ENCODE peak calls at places on chromosomes 7 and 10, in four cellular contexts. One of them, this sample, is unnamed. For H3K4me1, the result is how much of the 10 kb centered on the place peaks cover.

GRCh38 chr7:63925262-63925625 is 73.4 kb upstream of the ZNF722 start:
- DNase-seq in CD8-positive, alpha-beta memory T cell: no peak
- DNase-seq in cardiac muscle cell: no peak
- DNase-seq in tibial artery: no peak
- DNase-seq in this sample: no peak

GRCh38 chr10:110016037-110016436 is 8.3 kb downstream of the ADD3 start:
- DNase-seq in tibial artery: no peak
- DNase-seq in cardiac muscle cell: peak
- DNase-seq in CD8-positive, alpha-beta memory T cell: no peak
- DNase-seq in this sample: no peak

GRCh38 chr10:114336823-114337509 is 67.3 kb downstream of the AFAP1L2 start:
- DNase-seq in cardiac muscle cell: no peak
- DNase-seq in CD8-positive, alpha-beta memory T cell: no peak
- DNase-seq in tibial artery: no peak
- DNase-seq in this sample: no peak

GRCh38 chr7:155815332-155816191 is 3.3 kb upstream of the SHH start:
- DNase-seq in tibial artery: no peak
- DNase-seq in CD8-positive, alpha-beta memory T cell: no peak
- DNase-seq in cardiac muscle cell: peak
- DNase-seq in this sample: no peak

GRCh38 chr7:73628504-73628903 is 4.2 kb upstream of the MLXIPL start:
- DNase-seq in tibial artery: no peak
- DNase-seq in CD8-positive, alpha-beta memory T cell: no peak
- DNase-seq in cardiac muscle cell: no peak
- DNase-seq in this sample: no peak

GRCh38 chr7:151137841-151138540 is 29.5 kb downstream of the GBX1 start:
- DNase-seq in CD8-positive, alpha-beta memory T cell: no peak
- DNase-seq in tibial artery: no peak
- DNase-seq in cardiac muscle cell: peak
- DNase-seq in this sample: no peak

GRCh38 chr7:155576900-155577508 is 30.6 kb upstream of the CNPY1 start:
- DNase-seq in CD8-positive, alpha-beta memory T cell: no peak
- DNase-seq in tibial artery: no peak
- DNase-seq in cardiac muscle cell: no peak
- DNase-seq in this sample: no peak

GRCh38 chr10:652226-652625 is 37.2 kb downstream of the DIP2C start:
- DNase-seq in CD8-positive, alpha-beta memory T cell: no peak
- DNase-seq in cardiac muscle cell: no peak
- DNase-seq in tibial artery: no peak
- DNase-seq in this sample: no peak

GRCh38 chr7:46930336-46930735 is 651.6 kb downstream of the TNS3 start:
- DNase-seq in cardiac muscle cell: no peak
- DNase-seq in tibial artery: peak
- DNase-seq in CD8-positive, alpha-beta memory T cell: no peak
- DNase-seq in this sample: no peak

GRCh38 chr10:23432639-23433038 is 6.2 kb upstream of the OTUD1 start:
- DNase-seq in tibial artery: no peak
- DNase-seq in cardiac muscle cell: no peak
- DNase-seq in CD8-positive, alpha-beta memory T cell: no peak
- DNase-seq in this sample: no peak

GRCh38 chr10:36441557-36441956 is 683.8 kb upstream of the ANKRD30A start:
- DNase-seq in CD8-positive, alpha-beta memory T cell: no peak
- DNase-seq in cardiac muscle cell: peak
- DNase-seq in tibial artery: no peak
- DNase-seq in this sample: no peak

GRCh38 chr7:774161-775109 is 47.4 kb upstream of the PRKAR1B start:
- DNase-seq in cardiac muscle cell: peak
- DNase-seq in tibial artery: no peak
- DNase-seq in CD8-positive, alpha-beta memory T cell: peak
- DNase-seq in this sample: peak

GRCh38 chr10:30013684-30014246 is 45.6 kb downstream of the JCAD start:
- DNase-seq in tibial artery: no peak
- DNase-seq in cardiac muscle cell: peak
- DNase-seq in CD8-positive, alpha-beta memory T cell: no peak
- DNase-seq in this sample: no peak

GRCh38 chr10:69239816-69240434 is 19.8 kb downstream of the HKDC1 start:
- DNase-seq in cardiac muscle cell: no peak
- DNase-seq in CD8-positive, alpha-beta memory T cell: no peak
- DNase-seq in tibial artery: peak
- DNase-seq in this sample: no peak

GRCh38 chr10:94524711-94525110 is 20.9 kb upstream of the HELLS start:
- DNase-seq in CD8-positive, alpha-beta memory T cell: no peak
- DNase-seq in tibial artery: no peak
- DNase-seq in cardiac muscle cell: no peak
- DNase-seq in this sample: no peak

GRCh38 chr7:31948041-31948440 is 122.2 kb downstream of the PDE1C start:
- DNase-seq in CD8-positive, alpha-beta memory T cell: no peak
- DNase-seq in tibial artery: no peak
- DNase-seq in cardiac muscle cell: no peak
- DNase-seq in this sample: no peak

GRCh38 chr7:14446829-14447228 is 455.7 kb downstream of the DGKB start:
- DNase-seq in CD8-positive, alpha-beta memory T cell: peak
- DNase-seq in tibial artery: no peak
- DNase-seq in cardiac muscle cell: no peak
- DNase-seq in this sample: no peak

GRCh38 chr7:99539213-99539811 is 12.6 kb downstream of the FAM200A start:
- DNase-seq in tibial artery: no peak
- DNase-seq in CD8-positive, alpha-beta memory T cell: no peak
- DNase-seq in cardiac muscle cell: no peak
- DNase-seq in this sample: no peak

GRCh38 chr7:46908770-46909169 is 673.1 kb downstream of the TNS3 start:
- DNase-seq in tibial artery: no peak
- DNase-seq in CD8-positive, alpha-beta memory T cell: no peak
- DNase-seq in cardiac muscle cell: no peak
- DNase-seq in this sample: no peak

GRCh38 chr7:99380823-99381663 is 6.5 kb downstream of the ARPC1B start:
- DNase-seq in cardiac muscle cell: no peak
- DNase-seq in tibial artery: peak
- DNase-seq in CD8-positive, alpha-beta memory T cell: peak
- DNase-seq in this sample: no peak

GRCh38 chr10:44832595-44833390 is 78.3 kb upstream of the TMEM72 start:
- DNase-seq in tibial artery: no peak
- DNase-seq in CD8-positive, alpha-beta memory T cell: no peak
- DNase-seq in cardiac muscle cell: no peak
- DNase-seq in this sample: no peak

GRCh38 chr7:101557421-101557820 is 71.7 kb downstream of the MYL10 start:
- DNase-seq in tibial artery: no peak
- DNase-seq in CD8-positive, alpha-beta memory T cell: no peak
- DNase-seq in cardiac muscle cell: no peak
- DNase-seq in this sample: no peak

GRCh38 chr7:111199643-111200042 is 108.7 kb downstream of the LRRN3 start:
- DNase-seq in tibial artery: no peak
- DNase-seq in cardiac muscle cell: no peak
- DNase-seq in CD8-positive, alpha-beta memory T cell: no peak
- DNase-seq in this sample: no peak

GRCh38 chr10:21265622-21266021 is 259.9 kb downstream of the SKIDA1 start:
- DNase-seq in tibial artery: no peak
- DNase-seq in cardiac muscle cell: no peak
- DNase-seq in CD8-positive, alpha-beta memory T cell: no peak
- DNase-seq in this sample: no peak

GRCh38 chr7:101696-102376 is 90.5 kb upstream of the FAM20C start:
- DNase-seq in tibial artery: no peak
- DNase-seq in cardiac muscle cell: no peak
- DNase-seq in CD8-positive, alpha-beta memory T cell: no peak
- DNase-seq in this sample: no peak

GRCh38 chr7:133139350-133139749 is 57.5 kb upstream of the CHCHD3 start:
- DNase-seq in CD8-positive, alpha-beta memory T cell: no peak
- DNase-seq in tibial artery: no peak
- DNase-seq in cardiac muscle cell: peak
- DNase-seq in this sample: peak

GRCh38 chr7:79820387-79820786 is 314.2 kb upstream of the GNAI1 start:
- DNase-seq in CD8-positive, alpha-beta memory T cell: no peak
- DNase-seq in cardiac muscle cell: peak
- DNase-seq in tibial artery: peak
- DNase-seq in this sample: no peak

GRCh38 chr10:108785011-108785410 is 1138.3 kb downstream of the XPNPEP1 start:
- DNase-seq in tibial artery: no peak
- DNase-seq in CD8-positive, alpha-beta memory T cell: no peak
- DNase-seq in cardiac muscle cell: no peak
- DNase-seq in this sample: no peak

GRCh38 chr7:157090485-157091165 is 48.1 kb upstream of the UBE3C start:
- DNase-seq in CD8-positive, alpha-beta memory T cell: no peak
- DNase-seq in cardiac muscle cell: no peak
- DNase-seq in tibial artery: no peak
- DNase-seq in this sample: no peak

GRCh38 chr7:151425670-151426075 is 14.3 kb downstream of the CRYGN start:
- DNase-seq in cardiac muscle cell: no peak
- DNase-seq in CD8-positive, alpha-beta memory T cell: no peak
- DNase-seq in tibial artery: no peak
- DNase-seq in this sample: no peak

GRCh38 chr7:16657656-16658279 is 11.8 kb downstream of the BZW2 start:
- DNase-seq in tibial artery: no peak
- DNase-seq in CD8-positive, alpha-beta memory T cell: no peak
- DNase-seq in cardiac muscle cell: peak
- DNase-seq in this sample: peak

DNA sequence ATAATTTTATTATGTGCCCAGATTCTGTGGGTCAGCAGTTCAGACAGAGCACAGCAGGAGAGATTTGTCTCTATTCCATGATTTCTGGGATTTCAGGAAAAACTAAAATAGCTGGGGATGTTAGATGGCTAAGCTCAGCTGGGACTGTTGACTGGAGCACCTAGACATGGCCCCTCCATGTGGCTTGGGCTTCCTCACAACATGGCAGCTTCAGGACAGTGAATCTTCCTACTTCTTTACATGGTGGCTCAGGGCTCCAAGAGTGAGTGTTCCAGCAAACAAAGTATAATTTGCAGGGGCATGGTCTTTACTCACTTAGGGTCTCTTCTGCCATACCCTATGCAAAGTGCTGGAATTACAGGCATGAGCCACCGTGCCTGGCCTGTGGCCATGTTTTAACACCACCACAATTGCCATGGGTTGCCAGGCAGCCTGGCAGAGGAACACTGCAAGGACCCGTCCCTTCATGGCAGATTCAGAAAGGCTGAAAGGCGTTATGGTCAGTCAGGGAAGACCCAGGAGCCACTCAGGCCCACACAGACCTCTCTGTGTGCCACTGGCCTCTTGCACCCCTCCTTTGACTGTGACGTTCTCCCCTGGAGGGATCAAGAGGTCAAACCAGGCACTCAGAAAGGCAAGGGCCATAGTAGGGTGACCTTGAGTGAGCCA is 50.8 kb upstream of the ZMIZ1 start:
- DNase-seq in CD8-positive, alpha-beta memory T cell: no peak
- DNase-seq in tibial artery: peak
- DNase-seq in cardiac muscle cell: no peak
- DNase-seq in this sample: no peak
- H3K27ac ChIP-seq in CD8-positive, alpha-beta memory T cell: no peak
- H3K27ac ChIP-seq in tibial artery: no peak
- H3K27ac ChIP-seq in cardiac muscle cell: peak
- H3K27ac ChIP-seq in this sample: no peak

GRCh38 chr10:58322835-58323209 is 12.0 kb upstream of the UBE2D1 start:
- DNase-seq in CD8-positive, alpha-beta memory T cell: no peak
- DNase-seq in tibial artery: no peak
- DNase-seq in cardiac muscle cell: no peak
- DNase-seq in this sample: no peak

GRCh38 chr10:58328233-58328632 is 6.6 kb upstream of the UBE2D1 start:
- DNase-seq in tibial artery: no peak
- DNase-seq in CD8-positive, alpha-beta memory T cell: no peak
- DNase-seq in cardiac muscle cell: no peak
- DNase-seq in this sample: no peak

GRCh38 chr10:58330397-58330796 is 4.4 kb upstream of the UBE2D1 start:
- DNase-seq in tibial artery: no peak
- DNase-seq in CD8-positive, alpha-beta memory T cell: no peak
- DNase-seq in cardiac muscle cell: no peak
- DNase-seq in this sample: no peak

GRCh38 chr10:58322072-58322834 is 12.6 kb upstream of the UBE2D1 start:
- DNase-seq in CD8-positive, alpha-beta memory T cell: no peak
- DNase-seq in tibial artery: peak
- DNase-seq in cardiac muscle cell: no peak
- DNase-seq in this sample: no peak

DNA sequence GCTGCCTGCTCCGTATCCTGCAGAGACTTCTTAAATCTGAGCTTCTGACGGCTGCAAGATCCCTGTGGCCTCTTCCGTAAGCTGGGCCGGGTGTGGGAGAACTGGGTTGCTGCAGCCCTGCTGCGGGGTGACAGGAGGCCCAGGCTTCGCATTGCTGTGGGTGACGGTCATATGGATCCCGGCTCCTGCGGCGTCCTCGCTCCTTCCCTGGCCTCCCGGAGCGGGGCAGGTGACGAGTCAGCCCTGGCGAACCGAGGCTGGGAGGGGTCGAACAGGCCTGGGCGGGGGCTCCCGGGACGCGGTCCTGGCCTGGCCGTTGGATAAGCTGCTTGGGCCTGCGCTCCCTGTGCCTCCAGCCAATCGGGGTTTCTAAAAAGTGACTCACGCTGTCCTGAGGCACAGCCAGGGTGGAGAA is 7.8 kb upstream of the UBE2D1 start:
- DNase-seq in cardiac muscle cell: no peak
- DNase-seq in tibial artery: peak
- DNase-seq in CD8-positive, alpha-beta memory T cell: no peak
- DNase-seq in this sample: no peak
- H3K4me3 ChIP-seq in cardiac muscle cell: no peak
- H3K4me3 ChIP-seq in tibial artery: peak
- H3K4me3 ChIP-seq in CD8-positive, alpha-beta memory T cell: no peak
- H3K4me3 ChIP-seq in this sample: peak

GRCh38 chr7:104553074-104553473 is 224.7 kb downstream of the LHFPL3 start:
- DNase-seq in tibial artery: no peak
- DNase-seq in cardiac muscle cell: no peak
- DNase-seq in CD8-positive, alpha-beta memory T cell: no peak
- DNase-seq in this sample: no peak
- H3K4me1 ChIP-seq in tibial artery: under half
- H3K4me1 ChIP-seq in cardiac muscle cell: under half
- H3K4me1 ChIP-seq in CD8-positive, alpha-beta memory T cell: under half
- H3K4me1 ChIP-seq in this sample: under half

GRCh38 chr7:90244909-90245841 is at the start of gene CFAP69:
- DNase-seq in CD8-positive, alpha-beta memory T cell: peak
- DNase-seq in cardiac muscle cell: peak
- DNase-seq in tibial artery: peak
- DNase-seq in this sample: peak
- H3K27ac ChIP-seq in CD8-positive, alpha-beta memory T cell: peak
- H3K27ac ChIP-seq in cardiac muscle cell: no peak
- H3K27ac ChIP-seq in tibial artery: peak
- H3K27ac ChIP-seq in this sample: no peak

This sample was measured in iPS DF 6.9.